ENCODE peak calls at places on chromosomes 3 and 15, in seven cellular contexts. One of them, this sample, is unnamed.

GRCh38 chr15:66840615-66841014 is 138.6 kb downstream of the SMAD6 start:
- DNase-seq in GM13977: no peak
- DNase-seq in GM03348: no peak
- DNase-seq in glomerular endothelial cell: no peak
- DNase-seq in RWPE1: no peak
- DNase-seq in caudate nucleus: no peak
- DNase-seq in activated T-helper 9 cell treated with anti-CD3 and anti-CD28 coated beads, Interleukin-2, amount 50 U/mL, for 16 hours: no peak
- DNase-seq in this sample: no peak

GRCh38 chr15:89028036-89028435 is 60.2 kb upstream of the ABHD2 start:
- DNase-seq in GM03348: no peak
- DNase-seq in caudate nucleus: no peak
- DNase-seq in activated T-helper 9 cell treated with anti-CD3 and anti-CD28 coated beads, Interleukin-2, amount 50 U/mL, for 16 hours: no peak
- DNase-seq in GM13977: no peak
- DNase-seq in RWPE1: no peak
- DNase-seq in glomerular endothelial cell: no peak
- DNase-seq in this sample: no peak

GRCh38 chr3:185758912-185759311 is 65.9 kb downstream of the IGF2BP2 start:
- DNase-seq in glomerular endothelial cell: no peak
- DNase-seq in GM03348: no peak
- DNase-seq in activated T-helper 9 cell treated with anti-CD3 and anti-CD28 coated beads, Interleukin-2, amount 50 U/mL, for 16 hours: no peak
- DNase-seq in GM13977: no peak
- DNase-seq in caudate nucleus: no peak
- DNase-seq in RWPE1: no peak
- DNase-seq in this sample: no peak

GRCh38 chr3:17894434-17895060 is 152.1 kb upstream of the TBC1D5 start:
- DNase-seq in caudate nucleus: no peak
- DNase-seq in RWPE1: no peak
- DNase-seq in activated T-helper 9 cell treated with anti-CD3 and anti-CD28 coated beads, Interleukin-2, amount 50 U/mL, for 16 hours: no peak
- DNase-seq in GM13977: no peak
- DNase-seq in GM03348: no peak
- DNase-seq in glomerular endothelial cell: no peak
- DNase-seq in this sample: no peak

GRCh38 chr3:10337323-10338163 is 16.6 kb upstream of the SEC13 start:
- DNase-seq in activated T-helper 9 cell treated with anti-CD3 and anti-CD28 coated beads, Interleukin-2, amount 50 U/mL, for 16 hours: no peak
- DNase-seq in RWPE1: no peak
- DNase-seq in caudate nucleus: no peak
- DNase-seq in glomerular endothelial cell: no peak
- DNase-seq in GM03348: no peak
- DNase-seq in GM13977: no peak
- DNase-seq in this sample: no peak

GRCh38 chr3:143135150-143135549 is 15.6 kb downstream of the CHST2 start:
- DNase-seq in RWPE1: peak
- DNase-seq in activated T-helper 9 cell treated with anti-CD3 and anti-CD28 coated beads, Interleukin-2, amount 50 U/mL, for 16 hours: no peak
- DNase-seq in GM03348: peak
- DNase-seq in glomerular endothelial cell: peak
- DNase-seq in caudate nucleus: peak
- DNase-seq in GM13977: no peak
- DNase-seq in this sample: no peak

GRCh38 chr3:48634661-48635221 is 520 bp downstream of the SLC26A6 start:
- DNase-seq in RWPE1: peak
- DNase-seq in glomerular endothelial cell: no peak
- DNase-seq in caudate nucleus: no peak
- DNase-seq in GM13977: peak
- DNase-seq in activated T-helper 9 cell treated with anti-CD3 and anti-CD28 coated beads, Interleukin-2, amount 50 U/mL, for 16 hours: peak
- DNase-seq in GM03348: peak
- DNase-seq in this sample: peak

GRCh38 chr15:70081612-70082011 is 16.1 kb downstream of the TLE3 start:
- DNase-seq in activated T-helper 9 cell treated with anti-CD3 and anti-CD28 coated beads, Interleukin-2, amount 50 U/mL, for 16 hours: no peak
- DNase-seq in glomerular endothelial cell: no peak
- DNase-seq in caudate nucleus: no peak
- DNase-seq in GM03348: no peak
- DNase-seq in GM13977: no peak
- DNase-seq in RWPE1: no peak
- DNase-seq in this sample: no peak

GRCh38 chr15:70792171-70792573 is 28.8 kb upstream of the UACA start:
- DNase-seq in GM03348: peak
- DNase-seq in activated T-helper 9 cell treated with anti-CD3 and anti-CD28 coated beads, Interleukin-2, amount 50 U/mL, for 16 hours: no peak
- DNase-seq in GM13977: no peak
- DNase-seq in RWPE1: no peak
- DNase-seq in caudate nucleus: no peak
- DNase-seq in glomerular endothelial cell: no peak
- DNase-seq in this sample: no peak

GRCh38 chr15:40046721-40047412 is 7.9 kb upstream of the SRP14 start:
- DNase-seq in activated T-helper 9 cell treated with anti-CD3 and anti-CD28 coated beads, Interleukin-2, amount 50 U/mL, for 16 hours: no peak
- DNase-seq in RWPE1: peak
- DNase-seq in GM03348: peak
- DNase-seq in caudate nucleus: no peak
- DNase-seq in GM13977: no peak
- DNase-seq in glomerular endothelial cell: no peak
- DNase-seq in this sample: no peak

GRCh38 chr3:24305795-24306467 is 188.7 kb downstream of the THRB start:
- DNase-seq in activated T-helper 9 cell treated with anti-CD3 and anti-CD28 coated beads, Interleukin-2, amount 50 U/mL, for 16 hours: no peak
- DNase-seq in GM13977: no peak
- DNase-seq in glomerular endothelial cell: no peak
- DNase-seq in GM03348: peak
- DNase-seq in caudate nucleus: no peak
- DNase-seq in RWPE1: no peak
- DNase-seq in this sample: no peak

GRCh38 chr3:107619549-107619948 is 96.8 kb downstream of the BBX start:
- DNase-seq in activated T-helper 9 cell treated with anti-CD3 and anti-CD28 coated beads, Interleukin-2, amount 50 U/mL, for 16 hours: no peak
- DNase-seq in RWPE1: no peak
- DNase-seq in glomerular endothelial cell: no peak
- DNase-seq in caudate nucleus: no peak
- DNase-seq in GM13977: no peak
- DNase-seq in GM03348: no peak
- DNase-seq in this sample: no peak